ENCODE peak calls at places on chromosomes 3 and 15, in five cellular contexts. U is HCT116, W is body of pancreas, A is fibroblast of mammary gland, B is choroid plexus epithelial cell. Y is an unnamed sample.

GRCh38 chr3:137471553-137472204 is 292.4 kb upstream of the SOX14 start:
- DNase-seq in U (no peak), W (no peak), A (no peak), B (no peak), Y (no peak)

GRCh38 chr3:168117853-168118313 is 22.2 kb upstream of the GOLIM4 start:
- DNase-seq in W (peak), B (peak), U (no peak), A (peak), Y (peak)

GRCh38 chr3:148856404-148856803 is 8.7 kb upstream of the CPA3 start:
- DNase-seq in W (no peak), B (no peak), A (no peak), U (no peak), Y (no peak)

GRCh38 chr15:48675436-48675835 is 29.9 kb upstream of the FBN1 start:
- DNase-seq in A (peak), W (no peak), U (no peak), B (no peak), Y (no peak)

GRCh38 chr15:52789601-52790165 is 453 bp downstream of the ONECUT1 start:
- DNase-seq in B (peak), U (no peak), W (peak), A (peak), Y (no peak)

GRCh38 chr3:116441652-116442051 is 3.6 kb downstream of the LSAMP start:
- DNase-seq in W (no peak), U (no peak), B (no peak), A (no peak), Y (no peak)

GRCh38 chr3:156509209-156510174 is 45.4 kb downstream of the SSR3 start:
- DNase-seq in B (peak), U (peak), W (no peak), A (peak), Y (peak)

GRCh38 chr3:53225181-53225580 is 30.6 kb downstream of the TKT start:
- DNase-seq in W (no peak), U (no peak), A (no peak), B (no peak), Y (no peak)

GRCh38 chr3:135125171-135125801 is 330.2 kb downstream of the EPHB1 start:
- DNase-seq in W (no peak), B (peak), U (no peak), A (peak), Y (peak)

GRCh38 chr3:128307029-128307633 is 153.8 kb downstream of the EEFSEC start:
- DNase-seq in W (peak), A (no peak), B (peak), U (no peak), Y (no peak)

GRCh38 chr3:149004622-149005021 is 13.3 kb downstream of the GYG1 start:
- DNase-seq in W (peak), A (peak), B (peak), U (no peak), Y (peak)

GRCh38 chr3:165526367-165526766 is 310.9 kb downstream of the BCHE start:
- DNase-seq in W (no peak), B (no peak), U (no peak), A (no peak), Y (no peak)

GRCh38 chr3:172564499-172564898 is 41.3 kb upstream of the TNFSF10 start:
- DNase-seq in U (no peak), B (no peak), A (no peak), W (no peak), Y (no peak)

GRCh38 chr3:72482589-72483249 is 365.5 kb downstream of the SHQ1 start:
- DNase-seq in A (peak), U (no peak), B (peak), W (peak), Y (peak)

GRCh38 chr3:56997675-56998074 is 62.8 kb upstream of the SPATA12 start:
- DNase-seq in A (peak), W (no peak), B (no peak), U (no peak), Y (no peak)

GRCh38 chr15:57647791-57648130 is 56.1 kb downstream of the MYZAP start:
- DNase-seq in B (peak), A (peak), W (peak), U (no peak), Y (no peak)

GRCh38 chr3:101824691-101825090 is 24.6 kb upstream of the NFKBIZ start:
- DNase-seq in W (no peak), A (peak), U (no peak), B (peak), Y (no peak)

GRCh38 chr3:157763644-157764043 is 260.4 kb upstream of the VEPH1 start:
- DNase-seq in A (no peak), U (no peak), B (no peak), W (no peak), Y (no peak)

DNA sequence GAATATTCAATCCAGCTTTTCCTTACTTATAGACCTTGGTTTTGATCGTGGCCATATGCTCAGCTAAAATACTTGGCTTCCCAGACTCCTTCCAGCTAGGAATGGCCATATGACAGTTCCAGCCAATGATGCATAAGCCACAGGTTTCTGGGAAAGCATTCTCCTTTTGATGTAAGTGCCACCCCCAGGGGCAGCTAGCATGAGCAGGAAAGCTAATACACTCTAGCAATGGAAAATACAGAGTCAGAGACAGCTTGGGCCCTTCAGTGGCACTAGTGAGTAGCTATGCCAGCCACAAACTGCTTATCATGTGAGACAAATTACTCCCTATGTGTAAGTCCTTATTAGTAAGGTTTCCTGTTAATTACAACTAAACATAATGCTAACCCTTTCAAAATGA is 26.7 kb downstream of the TBC1D2B start:
- DNase-seq in U (no peak), A (peak), W (no peak), B (no peak), Y (no peak)
- H3K4me3 ChIP-seq in U (no peak), A (no peak), W (no peak), B (no peak), Y (no peak)

GRCh38 chr3:185847506-185847905 is 22.7 kb upstream of the IGF2BP2 start:
- DNase-seq in A (no peak), U (no peak), W (no peak), B (no peak), Y (no peak)

GRCh38 chr3:185842241-185842640 is 17.4 kb upstream of the IGF2BP2 start:
- DNase-seq in W (no peak), A (no peak), B (no peak), U (no peak), Y (no peak)

GRCh38 chr3:185843635-185844034 is 18.8 kb upstream of the IGF2BP2 start:
- DNase-seq in B (no peak), A (no peak), U (no peak), W (no peak), Y (no peak)

GRCh38 chr3:185843126-185843525 is 18.3 kb upstream of the IGF2BP2 start:
- DNase-seq in A (no peak), W (no peak), B (no peak), U (no peak), Y (no peak)

GRCh38 chr3:185846041-185846440 is 21.2 kb upstream of the IGF2BP2 start:
- DNase-seq in W (no peak), U (peak), B (peak), A (no peak), Y (no peak)
- TF ChIP-seq CTCF in W (no peak), U (peak), B (no peak), A (no peak), Y (no peak)

GRCh38 chr15:73930790-73931281 is 4.6 kb downstream of the LOXL1 start:
- DNase-seq in U (no peak), A (peak), B (peak), W (no peak), Y (no peak)
- H3K4me3 ChIP-seq in U (no peak), A (no peak), B (peak), W (no peak), Y (no peak)

GRCh38 chr15:64090527-64090926 is 3.1 kb downstream of the CIAO2A start:
- DNase-seq in W (peak), A (no peak), U (no peak), B (no peak), Y (no peak)

GRCh38 chr15:64089553-64090280 is 3.9 kb downstream of the CIAO2A start:
- DNase-seq in U (no peak), B (no peak), A (no peak), W (peak), Y (no peak)

GRCh38 chr15:64093627-64094417 is at the start of gene CIAO2A:
- DNase-seq in A (peak), U (peak), W (peak), B (peak), Y (peak)

GRCh38 chr15:64092864-64093626 is 593 bp downstream of the CIAO2A start:
- DNase-seq in W (peak), U (no peak), A (peak), B (peak), Y (no peak)

DNA sequence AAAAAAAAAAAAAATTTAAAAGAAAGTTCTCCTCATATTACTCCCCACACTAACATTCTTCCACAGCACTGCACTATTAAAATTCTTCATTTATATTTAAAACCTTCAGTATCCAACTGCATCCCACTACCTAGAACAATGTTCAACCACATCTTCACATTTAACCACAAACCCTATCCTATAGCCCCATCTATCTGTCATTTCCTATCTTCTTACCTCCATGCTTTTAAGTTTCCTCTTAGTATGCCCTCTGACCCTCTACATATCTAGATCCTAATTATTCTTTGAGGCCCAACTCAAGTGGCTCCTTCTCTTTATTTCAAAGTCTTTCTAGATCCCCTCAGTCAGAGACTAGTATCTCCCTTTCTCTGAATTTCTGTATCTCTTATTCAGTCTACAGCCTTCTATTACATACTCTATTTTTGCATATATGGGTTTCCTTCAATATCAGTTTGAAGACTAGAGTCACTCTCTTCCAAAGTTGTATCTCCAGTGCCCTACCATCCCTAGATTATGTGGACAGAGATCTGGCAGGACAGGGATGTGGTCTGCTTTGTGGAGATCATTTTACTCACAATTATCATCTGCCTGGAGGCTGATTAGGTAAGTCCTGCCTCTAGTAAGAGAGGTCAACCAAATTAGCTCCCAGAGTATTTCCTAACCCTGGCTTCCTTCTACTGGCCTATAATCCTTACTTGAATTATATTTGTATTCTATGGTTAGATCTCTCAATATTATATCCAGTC is 1.4 kb downstream of the CIAO2A start:
- DNase-seq in W (no peak), B (no peak), U (no peak), A (no peak), Y (no peak)
- TF ChIP-seq CTCF in W (no peak), B (no peak), U (peak), A (peak), Y (peak)

GRCh38 chr3:186360779-186361178 is 1.3 kb downstream of the DGKG start:
- DNase-seq in B (no peak), A (no peak), U (no peak), W (no peak), Y (no peak)
- H3K4me3 ChIP-seq in B (no peak), A (no peak), U (no peak), W (no peak), Y (no peak)

DNA sequence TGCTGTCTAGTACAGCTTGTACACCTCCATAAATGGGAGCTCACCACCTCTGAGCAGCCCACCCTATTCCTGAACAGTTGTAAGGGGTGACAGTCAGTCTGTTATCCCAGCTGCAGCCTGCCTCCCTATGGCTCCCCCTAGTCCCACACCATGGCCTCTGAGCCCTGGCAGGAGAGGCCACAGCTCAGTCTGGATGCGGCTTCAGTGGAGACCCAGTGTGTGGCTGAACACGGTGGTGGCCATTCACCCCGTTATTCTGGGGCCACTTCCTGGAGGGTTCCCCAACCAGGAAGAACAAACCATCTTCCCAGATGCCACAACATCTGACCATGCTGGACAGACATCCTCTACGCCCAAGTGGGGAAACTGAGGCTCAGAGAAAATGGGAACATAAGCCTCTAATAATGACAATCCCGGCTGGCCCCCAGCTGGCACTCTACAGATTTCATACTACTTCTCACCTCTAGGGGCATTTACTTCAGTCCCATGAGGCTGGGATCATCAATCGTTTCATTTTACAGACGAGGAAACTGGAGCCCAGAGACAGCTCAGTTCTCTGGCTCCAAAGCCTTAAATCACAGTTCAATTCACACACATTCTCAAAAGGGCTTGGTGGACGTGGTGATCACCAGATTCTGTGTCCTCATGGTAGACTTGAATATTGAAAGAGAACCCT is 9.3 kb upstream of the GRIP2 start:
- DNase-seq in B (peak), A (peak), U (peak), W (no peak), Y (no peak)
- TF ChIP-seq CTCF in B (peak), A (peak), U (peak), W (peak), Y (no peak)

DNA sequence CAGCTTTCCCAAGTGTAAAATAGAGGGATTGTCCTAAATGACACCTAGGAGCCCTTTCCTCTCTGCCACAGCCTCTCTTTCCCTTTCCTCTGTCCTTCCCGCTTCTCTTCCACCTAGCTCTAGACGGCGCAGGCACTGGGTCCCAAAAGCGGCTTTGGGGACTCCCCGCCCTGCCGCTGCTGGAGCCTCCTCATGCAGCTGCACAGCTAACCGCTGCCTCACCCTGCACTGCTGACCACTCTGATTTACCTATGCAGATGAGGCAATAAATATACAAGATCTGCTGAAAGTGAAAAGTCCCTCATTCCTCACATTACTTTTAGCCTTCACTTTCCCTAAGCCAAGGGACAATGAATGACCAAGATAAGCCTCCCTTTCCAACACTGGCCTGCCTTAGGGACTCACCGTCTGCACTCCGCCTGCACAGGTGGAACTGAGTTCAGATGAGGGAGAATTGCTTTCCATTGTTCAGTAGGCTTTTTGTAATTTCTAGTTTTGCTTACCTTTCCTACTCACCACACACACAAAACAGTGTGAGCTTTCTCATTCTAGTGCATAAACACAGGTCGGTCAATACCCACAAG is 197.5 kb upstream of the BCL6 start:
- DNase-seq in A (no peak), U (no peak), W (no peak), B (no peak), Y (no peak)
- H3K4me3 ChIP-seq in A (no peak), U (no peak), W (no peak), B (no peak), Y (no peak)